ENCODE peak calls at places on chromosome 20, in four cellular contexts. F is lung, P is dorsolateral prefrontal cortex, K is progenitor cell of endocrine pancreas. G is an unnamed sample.

GRCh38 chr20:17941087-17941825 is 27.3 kb downstream of the SNX5 start:
- DNase-seq in F (no peak), P (no peak), K (no peak), G (no peak)

GRCh38 chr20:288956-289692 is 1.4 kb downstream of the C20orf96 start:
- DNase-seq in F (no peak), P (no peak), K (no peak), G (no peak)

GRCh38 chr20:19699132-19699971 is 58.7 kb upstream of the RIN2 start:
- DNase-seq in F (no peak), P (no peak), K (no peak), G (no peak)

GRCh38 chr20:58921564-58921963 is 59.5 kb upstream of the NELFCD start:
- DNase-seq in F (no peak), P (no peak), K (no peak), G (no peak)

GRCh38 chr20:32163951-32164350 is 43.6 kb downstream of the PLAGL2 start:
- DNase-seq in F (no peak), P (no peak), K (no peak), G (no peak)

GRCh38 chr20:32359633-32360332 is 1.7 kb downstream of the ASXL1 start:
- DNase-seq in F (no peak), P (no peak), K (no peak), G (no peak)

GRCh38 chr20:9590189-9590588 is 75.8 kb downstream of the LAMP5 start:
- DNase-seq in F (no peak), P (no peak), K (no peak), G (no peak)

GRCh38 chr20:23200914-23201313 is 114.8 kb upstream of the CD93 start:
- DNase-seq in F (peak; percentile 63), P (no peak), K (peak; percentile 39), G (no peak)

GRCh38 chr20:53513168-53513488 is 80.5 kb downstream of the ZNF217 start:
- DNase-seq in F (no peak), P (no peak), K (no peak), G (no peak)

GRCh38 chr20:17374086-17374485 is 147.2 kb downstream of the PCSK2 start:
- DNase-seq in F (no peak), P (no peak), K (no peak), G (no peak)

GRCh38 chr20:48295445-48295903 is 510.2 kb upstream of the SULF2 start:
- DNase-seq in F (peak; percentile 61), P (no peak), K (no peak), G (no peak)

GRCh38 chr20:40309731-40310130 is 379.3 kb downstream of the MAFB start:
- DNase-seq in F (no peak), P (no peak), K (no peak), G (no peak)

GRCh38 chr20:48525400-48525799 is 302.4 kb downstream of the PREX1 start:
- DNase-seq in F (no peak), P (no peak), K (no peak), G (no peak)

GRCh38 chr20:48460681-48461080 is 367.1 kb downstream of the PREX1 start:
- DNase-seq in F (no peak), P (no peak), K (no peak), G (no peak)

GRCh38 chr20:59831024-59831900 is 102.2 kb downstream of the SYCP2 start:
- DNase-seq in F (peak; percentile 44), P (peak; percentile 53), K (no peak), G (no peak)

GRCh38 chr20:346640-347316 is at the start of gene NRSN2:
- DNase-seq in F (peak; percentile 55), P (peak; percentile 71), K (peak; percentile 58), G (no peak)

GRCh38 chr20:48378976-48379670 is 448.7 kb downstream of the PREX1 start:
- DNase-seq in F (no peak), P (no peak), K (no peak), G (no peak)

GRCh38 chr20:57556980-57557274 is 4.0 kb upstream of the PCK1 start:
- DNase-seq in F (no peak), P (no peak), K (no peak), G (no peak)

GRCh38 chr20:23257106-23257761 is 93.4 kb upstream of the NXT1 start:
- DNase-seq in F (no peak), P (no peak), K (no peak), G (no peak)

GRCh38 chr20:13089950-13090469 is 81.2 kb downstream of the SPTLC3 start:
- DNase-seq in F (no peak), P (no peak), K (no peak), G (no peak)

GRCh38 chr20:37345339-37346231 is at the start of gene SRC:
- DNase-seq in F (peak; percentile 84), P (peak; percentile 69), K (peak; percentile 64), G (peak; percentile 82)

GRCh38 chr20:59664389-59665055 is 60.2 kb downstream of the PHACTR3 start:
- DNase-seq in F (peak; percentile 15), P (peak; percentile 35), K (no peak), G (peak; percentile 29)

GRCh38 chr20:38857703-38858102 is 52.2 kb downstream of the PPP1R16B start:
- DNase-seq in F (no peak), P (no peak), K (no peak), G (no peak)

GRCh38 chr20:41476013-41476441 is 109.4 kb upstream of the EMILIN3 start:
- DNase-seq in F (no peak), P (no peak), K (no peak), G (no peak)

GRCh38 chr20:57851025-57851682 is 141.3 kb upstream of the PMEPA1 start:
- DNase-seq in F (no peak), P (no peak), K (peak; percentile 2), G (no peak)

GRCh38 chr20:8210749-8211148 is 78.7 kb downstream of the PLCB1 start:
- DNase-seq in F (no peak), P (no peak), K (no peak), G (no peak)

GRCh38 chr20:815914-816606 is 17.5 kb upstream of the FAM110A start:
- DNase-seq in F (peak; percentile 58), P (peak; percentile 48), K (peak; percentile 51), G (no peak)

GRCh38 chr20:25042531-25043498 is 15.1 kb downstream of the ACSS1 start:
- DNase-seq in F (peak; percentile 72), P (no peak), K (no peak), G (no peak)

GRCh38 chr20:56368351-56369134 is 9.8 kb downstream of the FAM210B start:
- DNase-seq in F (no peak), P (no peak), K (no peak), G (no peak)

GRCh38 chr20:48126227-48126740 is 341.0 kb upstream of the SULF2 start:
- DNase-seq in F (no peak), P (no peak), K (no peak), G (no peak)

GRCh38 chr20:2042400-2042799 is 48.5 kb upstream of the PDYN start:
- DNase-seq in F (no peak), P (no peak), K (no peak), G (no peak)

GRCh38 chr20:22385602-22386299 is 198.6 kb downstream of the FOXA2 start:
- DNase-seq in F (no peak), P (no peak), K (no peak), G (no peak)

GRCh38 chr20:14291502-14291901 is 45.9 kb downstream of the FLRT3 start:
- DNase-seq in F (no peak), P (no peak), K (no peak), G (no peak)

GRCh38 chr20:33411136-33411690 is 9.9 kb upstream of the CDK5RAP1 start:
- DNase-seq in F (no peak), P (peak; percentile 61), K (no peak), G (no peak)
- TF ChIP-seq CTCF in F (no peak), P (no peak), K (no peak), G (no peak)

DNA sequence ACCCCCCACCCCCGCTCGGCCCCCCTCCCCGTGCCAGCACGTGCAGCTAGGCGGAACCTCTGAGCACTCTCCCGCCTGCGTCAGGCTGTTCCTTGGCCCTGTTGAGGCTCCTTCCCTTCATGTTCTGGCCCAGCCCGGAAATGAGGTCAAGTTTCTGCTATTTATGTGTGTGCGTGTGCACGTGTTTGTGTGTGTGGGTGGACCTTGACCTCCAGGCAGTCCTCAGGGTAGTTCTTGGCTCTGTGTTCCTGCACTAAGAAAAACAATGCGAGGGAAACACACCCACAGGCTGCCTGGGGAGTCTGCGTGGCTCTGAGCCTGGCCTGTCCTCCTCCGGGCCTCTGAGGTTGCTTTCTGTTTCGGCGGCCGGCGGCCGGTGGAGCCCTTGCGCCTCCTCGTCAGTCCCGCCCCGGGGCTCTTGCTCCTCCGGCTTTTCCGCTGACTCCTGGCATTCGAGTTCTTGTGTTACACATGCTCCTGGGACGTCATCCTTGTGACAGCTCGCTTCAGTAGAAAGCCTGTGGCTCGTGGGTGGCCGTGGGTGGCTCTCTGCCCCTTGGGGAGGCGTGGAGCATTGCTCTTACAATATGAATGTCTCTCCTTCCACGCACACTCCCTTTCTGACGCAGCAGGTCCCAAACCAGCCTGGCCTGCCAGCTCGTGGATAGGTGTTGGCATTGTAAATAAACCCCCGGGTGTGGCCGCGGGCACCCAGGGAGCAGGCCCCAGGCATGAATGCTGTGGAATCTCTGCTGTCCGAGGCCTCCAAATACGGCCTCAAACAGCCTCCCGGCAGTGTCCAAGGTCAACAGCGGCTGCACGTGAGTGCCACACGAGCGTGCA is 10.0 kb downstream of the SLCO4A1 start:
- DNase-seq in F (peak; percentile 88), P (peak; percentile 74), K (peak; percentile 26), G (no peak)
- TF ChIP-seq CTCF in F (no peak), P (no peak), K (no peak), G (no peak)

GRCh38 chr20:55004044-55004443 is 528.7 kb downstream of the DOK5 start:
- DNase-seq in F (no peak), P (no peak), K (no peak), G (no peak)
- TF ChIP-seq CTCF in F (no peak), P (no peak), K (no peak), G (no peak)

GRCh38 chr20:50659975-50660670 is 31.2 kb downstream of the RIPOR3 start:
- DNase-seq in F (no peak), P (no peak), K (no peak), G (no peak)

GRCh38 chr20:50663095-50663821 is 28.1 kb downstream of the RIPOR3 start:
- DNase-seq in F (peak; percentile 51), P (no peak), K (no peak), G (no peak)

GRCh38 chr20:50655325-50655880 is 35.9 kb downstream of the RIPOR3 start:
- DNase-seq in F (no peak), P (peak; percentile 10), K (no peak), G (no peak)

GRCh38 chr20:50654899-50655298 is 36.4 kb downstream of the RIPOR3 start:
- DNase-seq in F (no peak), P (no peak), K (no peak), G (no peak)

GRCh38 chr20:50658804-50659380 is 32.5 kb downstream of the RIPOR3 start:
- DNase-seq in F (no peak), P (no peak), K (no peak), G (no peak)
- TF ChIP-seq CTCF in F (no peak), P (no peak), K (no peak), G (no peak)

DNA sequence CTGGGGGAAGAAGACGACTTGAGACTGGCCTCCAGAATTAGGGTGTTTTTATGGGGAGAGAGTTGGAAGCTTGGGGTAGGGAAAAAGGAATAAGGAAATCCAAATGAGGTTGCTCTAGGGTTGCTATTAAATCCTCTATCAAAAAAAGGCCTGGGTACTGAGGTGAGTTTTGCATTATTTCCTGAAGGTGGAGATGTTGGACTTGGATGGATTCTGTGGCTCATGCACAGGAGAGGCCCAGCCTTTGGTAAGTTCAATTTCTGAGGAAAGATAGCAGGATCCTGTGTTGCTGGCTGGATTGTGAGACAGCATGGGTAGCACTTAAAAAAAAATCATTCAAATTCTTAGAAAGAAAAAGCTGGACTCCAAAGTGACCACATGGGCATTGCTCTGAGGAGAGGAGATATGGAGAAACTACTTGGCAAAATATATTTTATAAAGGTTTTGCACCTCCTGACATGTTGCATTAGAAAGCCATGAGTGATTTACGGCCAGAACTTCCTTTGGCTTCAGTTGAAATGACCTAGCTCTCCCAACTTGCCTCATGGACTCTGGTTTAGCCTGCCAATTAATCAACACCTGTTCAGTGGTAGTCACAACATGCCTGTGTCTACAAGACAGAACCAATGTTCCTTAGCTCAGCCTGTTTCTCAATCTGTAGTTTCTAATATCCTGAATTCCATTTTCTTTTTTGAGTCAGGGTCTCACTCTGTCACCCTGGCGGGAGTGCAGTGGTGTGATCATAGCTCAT is 152.1 kb upstream of the RALGAPA2 start:
- DNase-seq in F (no peak), P (no peak), K (no peak), G (no peak)
- TF ChIP-seq CTCF in F (no peak), P (peak; percentile 70), K (peak; percentile 69), G (peak; percentile 69)